ENCODE peak calls at places on chromosome 12, in eight cellular contexts. One of them, this sample, is unnamed.

GRCh38 chr12:6039894-6040601 is 84.4 kb downstream of the VWF start:
- DNase-seq in upper lobe of left lung: peak; percentile 51
- DNase-seq in esophagus muscularis mucosa: no peak
- DNase-seq in Peyer's patch: no peak
- DNase-seq in ovary: peak; percentile 50
- DNase-seq in right lobe of liver: peak; percentile 47
- DNase-seq in breast epithelium: peak; percentile 40
- DNase-seq in body of pancreas: peak; percentile 62
- DNase-seq in this sample: peak; percentile 55

GRCh38 chr12:71938728-71939385 is at the start of gene TPH2:
- DNase-seq in right lobe of liver: peak; percentile 60
- DNase-seq in breast epithelium: no peak
- DNase-seq in ovary: peak; percentile 32
- DNase-seq in body of pancreas: peak; percentile 68
- DNase-seq in Peyer's patch: no peak
- DNase-seq in upper lobe of left lung: peak; percentile 26
- DNase-seq in esophagus muscularis mucosa: no peak
- DNase-seq in this sample: no peak

GRCh38 chr12:52025301-52026172 is 18.8 kb downstream of the TAMALIN start:
- DNase-seq in upper lobe of left lung: peak; percentile 85
- DNase-seq in Peyer's patch: peak; percentile 85
- DNase-seq in ovary: peak; percentile 86
- DNase-seq in esophagus muscularis mucosa: peak; percentile 98
- DNase-seq in body of pancreas: peak; percentile 86
- DNase-seq in breast epithelium: peak; percentile 83
- DNase-seq in right lobe of liver: peak; percentile 82
- DNase-seq in this sample: peak; percentile 89

GRCh38 chr12:66242261-66242760 is 53.3 kb downstream of the IRAK3 start:
- DNase-seq in upper lobe of left lung: no peak
- DNase-seq in Peyer's patch: no peak
- DNase-seq in right lobe of liver: no peak
- DNase-seq in ovary: no peak
- DNase-seq in body of pancreas: no peak
- DNase-seq in esophagus muscularis mucosa: no peak
- DNase-seq in breast epithelium: no peak
- DNase-seq in this sample: no peak

GRCh38 chr12:1559729-1560128 is 34.7 kb downstream of the FBXL14 start:
- DNase-seq in Peyer's patch: no peak
- DNase-seq in breast epithelium: no peak
- DNase-seq in upper lobe of left lung: no peak
- DNase-seq in right lobe of liver: no peak
- DNase-seq in ovary: no peak
- DNase-seq in esophagus muscularis mucosa: no peak
- DNase-seq in body of pancreas: no peak
- DNase-seq in this sample: peak; percentile 26

GRCh38 chr12:61513499-61513898 is 746.7 kb upstream of the USP15 start:
- DNase-seq in esophagus muscularis mucosa: no peak
- DNase-seq in breast epithelium: no peak
- DNase-seq in Peyer's patch: no peak
- DNase-seq in right lobe of liver: no peak
- DNase-seq in ovary: no peak
- DNase-seq in upper lobe of left lung: no peak
- DNase-seq in body of pancreas: no peak
- DNase-seq in this sample: no peak

GRCh38 chr12:1527789-1528188 is 66.6 kb downstream of the FBXL14 start:
- DNase-seq in Peyer's patch: no peak
- DNase-seq in body of pancreas: no peak
- DNase-seq in ovary: no peak
- DNase-seq in upper lobe of left lung: no peak
- DNase-seq in esophagus muscularis mucosa: no peak
- DNase-seq in breast epithelium: no peak
- DNase-seq in right lobe of liver: no peak
- DNase-seq in this sample: peak; percentile 52

GRCh38 chr12:125861299-125862281 is 796.4 kb downstream of the AACS start:
- DNase-seq in Peyer's patch: peak; percentile 78
- DNase-seq in body of pancreas: peak; percentile 93
- DNase-seq in right lobe of liver: peak; percentile 86
- DNase-seq in esophagus muscularis mucosa: no peak
- DNase-seq in ovary: peak; percentile 11
- DNase-seq in breast epithelium: no peak
- DNase-seq in upper lobe of left lung: peak; percentile 31
- DNase-seq in this sample: no peak

GRCh38 chr12:53300187-53300586 is 692 bp downstream of the MYG1 start:
- DNase-seq in ovary: no peak
- DNase-seq in breast epithelium: no peak
- DNase-seq in upper lobe of left lung: no peak
- DNase-seq in esophagus muscularis mucosa: no peak
- DNase-seq in Peyer's patch: no peak
- DNase-seq in right lobe of liver: no peak
- DNase-seq in body of pancreas: no peak
- DNase-seq in this sample: no peak

GRCh38 chr12:53295891-53296219 is 513 bp downstream of the PFDN5 start:
- DNase-seq in Peyer's patch: no peak
- DNase-seq in body of pancreas: no peak
- DNase-seq in upper lobe of left lung: no peak
- DNase-seq in ovary: no peak
- DNase-seq in esophagus muscularis mucosa: no peak
- DNase-seq in breast epithelium: no peak
- DNase-seq in right lobe of liver: no peak
- DNase-seq in this sample: no peak

GRCh38 chr12:53299454-53300180 is at the start of gene MYG1:
- DNase-seq in Peyer's patch: peak; percentile 93
- DNase-seq in upper lobe of left lung: peak; percentile 91
- DNase-seq in breast epithelium: peak; percentile 67
- DNase-seq in ovary: peak; percentile 85
- DNase-seq in esophagus muscularis mucosa: no peak
- DNase-seq in body of pancreas: peak; percentile 93
- DNase-seq in right lobe of liver: peak; percentile 91
- DNase-seq in this sample: peak; percentile 94

GRCh38 chr12:53298154-53298553 is 1.3 kb upstream of the MYG1 start:
- DNase-seq in upper lobe of left lung: no peak
- DNase-seq in right lobe of liver: no peak
- DNase-seq in ovary: no peak
- DNase-seq in Peyer's patch: no peak
- DNase-seq in body of pancreas: peak; percentile 20
- DNase-seq in esophagus muscularis mucosa: no peak
- DNase-seq in breast epithelium: no peak
- DNase-seq in this sample: no peak

DNA sequence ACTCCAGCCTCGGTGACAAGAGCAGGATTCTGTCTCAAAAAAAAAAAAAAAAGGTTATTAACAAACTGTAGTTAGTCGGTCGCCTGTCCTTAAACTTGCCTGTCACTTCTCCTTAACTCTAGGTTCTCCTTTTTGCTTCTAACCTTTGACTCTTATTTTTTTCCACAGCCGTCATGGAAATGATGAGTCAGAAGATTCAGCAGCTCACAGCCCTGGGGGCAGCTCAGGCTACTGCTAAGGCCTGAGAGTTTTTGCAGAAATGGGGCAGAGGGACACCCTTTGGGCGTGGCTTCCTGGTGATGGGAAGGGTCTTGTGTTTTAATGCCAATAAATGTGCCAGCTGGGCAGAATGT is 418 bp upstream of the MYG1 start:
- DNase-seq in esophagus muscularis mucosa: no peak
- DNase-seq in breast epithelium: no peak
- DNase-seq in upper lobe of left lung: peak; percentile 34
- DNase-seq in body of pancreas: peak; percentile 44
- DNase-seq in right lobe of liver: no peak
- DNase-seq in Peyer's patch: no peak
- DNase-seq in ovary: no peak
- DNase-seq in this sample: peak; percentile 42
- H3K4me3 ChIP-seq in esophagus muscularis mucosa: peak overlapping the region; percentile 90
- H3K4me3 ChIP-seq in breast epithelium: peak overlapping the region; percentile 68
- H3K4me3 ChIP-seq in upper lobe of left lung: peak overlapping the region; percentile 74
- H3K4me3 ChIP-seq in body of pancreas: no peak overlapping the region
- H3K4me3 ChIP-seq in right lobe of liver: peak overlapping the region; percentile 98
- H3K4me3 ChIP-seq in Peyer's patch: peak overlapping the region; percentile 74
- H3K4me3 ChIP-seq in ovary: peak overlapping the region; percentile 77
- H3K4me3 ChIP-seq in this sample: no peak overlapping the region

GRCh38 chr12:49548822-49549648 is 10.2 kb downstream of the KCNH3 start:
- DNase-seq in esophagus muscularis mucosa: no peak
- DNase-seq in right lobe of liver: no peak
- DNase-seq in Peyer's patch: peak; percentile 52
- DNase-seq in body of pancreas: no peak
- DNase-seq in breast epithelium: peak; percentile 46
- DNase-seq in upper lobe of left lung: no peak
- DNase-seq in ovary: no peak
- DNase-seq in this sample: no peak

GRCh38 chr12:49552014-49552413 is 13.2 kb downstream of the KCNH3 start:
- DNase-seq in esophagus muscularis mucosa: no peak
- DNase-seq in breast epithelium: peak; percentile 85
- DNase-seq in right lobe of liver: peak; percentile 73
- DNase-seq in upper lobe of left lung: no peak
- DNase-seq in Peyer's patch: no peak
- DNase-seq in ovary: no peak
- DNase-seq in body of pancreas: peak; percentile 77
- DNase-seq in this sample: peak; percentile 86

GRCh38 chr12:49552425-49552824 is 13.6 kb downstream of the KCNH3 start:
- DNase-seq in right lobe of liver: no peak
- DNase-seq in breast epithelium: no peak
- DNase-seq in Peyer's patch: no peak
- DNase-seq in esophagus muscularis mucosa: no peak
- DNase-seq in body of pancreas: no peak
- DNase-seq in ovary: no peak
- DNase-seq in upper lobe of left lung: no peak
- DNase-seq in this sample: no peak

GRCh38 chr12:49549735-49550710 is 11.2 kb downstream of the KCNH3 start:
- DNase-seq in upper lobe of left lung: no peak
- DNase-seq in Peyer's patch: peak; percentile 40
- DNase-seq in body of pancreas: no peak
- DNase-seq in right lobe of liver: no peak
- DNase-seq in ovary: no peak
- DNase-seq in esophagus muscularis mucosa: no peak
- DNase-seq in breast epithelium: no peak
- DNase-seq in this sample: no peak

DNA sequence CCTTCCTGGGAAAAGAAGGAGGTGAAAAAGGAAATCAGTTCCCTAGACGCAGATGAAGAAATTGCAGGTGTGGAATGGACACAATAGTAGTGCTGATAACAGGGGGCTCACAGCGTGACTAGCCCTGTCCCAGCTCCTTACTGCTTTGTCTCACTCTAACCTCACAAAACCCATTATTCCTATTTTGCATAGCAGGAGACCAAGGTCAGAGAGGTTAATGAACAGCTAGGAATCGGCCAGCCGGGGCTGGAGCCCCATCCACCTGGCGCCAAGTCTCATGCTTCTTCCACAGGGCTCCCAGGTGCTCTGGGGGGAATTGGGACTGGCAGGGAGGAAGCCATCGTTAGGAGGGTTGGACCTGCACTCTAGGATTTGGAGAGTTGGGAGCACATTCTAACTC is 12.0 kb downstream of the KCNH3 start:
- DNase-seq in body of pancreas: peak; percentile 53
- DNase-seq in right lobe of liver: no peak
- DNase-seq in esophagus muscularis mucosa: no peak
- DNase-seq in Peyer's patch: no peak
- DNase-seq in ovary: no peak
- DNase-seq in upper lobe of left lung: no peak
- DNase-seq in breast epithelium: no peak
- DNase-seq in this sample: no peak
- TF ChIP-seq POLR2A in body of pancreas: no peak
- TF ChIP-seq POLR2A in right lobe of liver: no peak
- TF ChIP-seq POLR2A in esophagus muscularis mucosa: no peak
- TF ChIP-seq POLR2A in Peyer's patch: no peak
- TF ChIP-seq POLR2A in ovary: no peak
- TF ChIP-seq POLR2A in upper lobe of left lung: no peak
- TF ChIP-seq POLR2A in breast epithelium: no peak
- TF ChIP-seq POLR2A in this sample: no peak

DNA sequence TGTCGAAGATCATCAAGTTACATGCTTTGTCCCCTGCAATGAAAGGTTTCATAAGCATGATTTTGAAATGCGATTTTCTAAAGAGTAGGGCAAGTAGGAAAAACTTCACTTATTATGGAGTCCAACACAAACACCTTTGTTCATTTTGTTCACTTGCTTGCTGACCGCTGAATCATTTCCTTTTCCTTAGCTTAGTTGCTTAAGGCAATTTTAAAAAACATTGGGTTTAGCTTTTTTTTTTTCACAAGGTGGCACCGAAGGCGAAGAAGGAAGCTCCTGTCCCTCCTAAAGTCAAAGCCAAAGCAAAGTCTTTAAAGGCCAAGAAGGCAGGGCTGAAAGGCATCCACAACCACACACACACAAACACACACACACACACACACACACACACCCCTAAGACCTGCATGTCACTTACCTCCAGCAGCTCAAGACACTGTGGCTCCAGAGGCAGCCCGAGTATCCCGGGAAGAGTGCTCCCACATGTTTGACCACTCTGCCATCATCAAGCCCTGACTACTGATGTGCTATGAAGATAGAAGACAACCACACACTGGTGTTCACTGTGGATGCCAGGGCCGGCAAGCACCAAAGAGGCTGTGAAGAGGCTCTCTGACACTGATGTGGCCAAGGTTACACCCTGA is 11.4 kb downstream of the MANSC1 start:
- DNase-seq in breast epithelium: no peak
- DNase-seq in Peyer's patch: no peak
- DNase-seq in upper lobe of left lung: no peak
- DNase-seq in esophagus muscularis mucosa: no peak
- DNase-seq in body of pancreas: no peak
- DNase-seq in ovary: no peak
- DNase-seq in right lobe of liver: no peak
- DNase-seq in this sample: peak; percentile 60
- H3K4me3 ChIP-seq in breast epithelium: peak overlapping the region; percentile 17
- H3K4me3 ChIP-seq in Peyer's patch: no peak overlapping the region
- H3K4me3 ChIP-seq in upper lobe of left lung: no peak overlapping the region
- H3K4me3 ChIP-seq in esophagus muscularis mucosa: no peak overlapping the region
- H3K4me3 ChIP-seq in body of pancreas: no peak overlapping the region
- H3K4me3 ChIP-seq in ovary: no peak overlapping the region
- H3K4me3 ChIP-seq in right lobe of liver: no peak overlapping the region
- H3K4me3 ChIP-seq in this sample: no peak overlapping the region

GRCh38 chr12:47794679-47795078 is 21.6 kb downstream of the SLC48A1 start:
- DNase-seq in body of pancreas: no peak
- DNase-seq in ovary: no peak
- DNase-seq in right lobe of liver: peak; percentile 19
- DNase-seq in esophagus muscularis mucosa: no peak
- DNase-seq in upper lobe of left lung: no peak
- DNase-seq in Peyer's patch: no peak
- DNase-seq in breast epithelium: no peak
- DNase-seq in this sample: no peak

GRCh38 chr12:47795121-47795813 is 22.2 kb downstream of the SLC48A1 start:
- DNase-seq in right lobe of liver: no peak
- DNase-seq in ovary: no peak
- DNase-seq in Peyer's patch: no peak
- DNase-seq in esophagus muscularis mucosa: no peak
- DNase-seq in breast epithelium: no peak
- DNase-seq in upper lobe of left lung: no peak
- DNase-seq in body of pancreas: no peak
- DNase-seq in this sample: no peak

GRCh38 chr12:47798481-47798948 is 21.2 kb downstream of the HDAC7 start:
- DNase-seq in breast epithelium: no peak
- DNase-seq in Peyer's patch: no peak
- DNase-seq in right lobe of liver: no peak
- DNase-seq in esophagus muscularis mucosa: no peak
- DNase-seq in upper lobe of left lung: no peak
- DNase-seq in ovary: no peak
- DNase-seq in body of pancreas: no peak
- DNase-seq in this sample: no peak

GRCh38 chr12:47797432-47797831 is 22.3 kb downstream of the HDAC7 start:
- DNase-seq in right lobe of liver: peak; percentile 63
- DNase-seq in upper lobe of left lung: no peak
- DNase-seq in ovary: no peak
- DNase-seq in Peyer's patch: no peak
- DNase-seq in breast epithelium: no peak
- DNase-seq in body of pancreas: no peak
- DNase-seq in esophagus muscularis mucosa: no peak
- DNase-seq in this sample: no peak

DNA sequence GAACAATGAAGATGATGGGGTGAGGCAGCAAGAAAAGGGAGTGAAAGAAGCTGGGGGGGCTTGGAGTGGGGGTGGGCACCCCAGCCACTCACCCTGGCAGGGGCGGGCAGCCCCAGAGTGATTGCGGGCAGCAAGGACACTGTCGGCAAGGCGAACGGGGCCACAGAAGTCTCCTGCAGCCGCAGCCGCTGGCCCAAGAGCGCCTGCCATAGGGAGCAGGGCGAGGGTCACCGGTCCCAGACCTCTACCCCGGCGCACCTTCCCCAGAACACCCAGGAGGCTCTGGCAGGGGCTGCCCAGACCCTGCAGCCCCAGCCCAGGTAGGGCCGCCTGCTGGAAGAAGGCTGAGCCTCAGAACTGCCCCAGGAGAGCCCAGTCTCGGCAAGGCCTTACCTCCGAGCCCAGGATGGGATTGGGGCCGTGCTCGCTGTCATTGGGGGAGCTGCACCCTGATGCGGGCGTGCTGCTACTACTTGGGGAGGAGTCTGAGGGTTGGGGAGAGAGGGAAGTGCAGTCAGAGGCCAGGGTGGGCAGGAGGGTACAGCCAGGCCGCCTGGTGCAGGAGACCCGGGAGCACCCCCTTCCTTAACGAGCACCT is 22.9 kb downstream of the SLC48A1 start:
- DNase-seq in ovary: no peak
- DNase-seq in right lobe of liver: no peak
- DNase-seq in esophagus muscularis mucosa: no peak
- DNase-seq in Peyer's patch: no peak
- DNase-seq in breast epithelium: no peak
- DNase-seq in upper lobe of left lung: no peak
- DNase-seq in body of pancreas: no peak
- DNase-seq in this sample: no peak
- TF ChIP-seq POLR2A in ovary: no peak
- TF ChIP-seq POLR2A in right lobe of liver: no peak
- TF ChIP-seq POLR2A in esophagus muscularis mucosa: no peak
- TF ChIP-seq POLR2A in Peyer's patch: no peak
- TF ChIP-seq POLR2A in breast epithelium: no peak
- TF ChIP-seq POLR2A in upper lobe of left lung: no peak
- TF ChIP-seq POLR2A in body of pancreas: no peak
- TF ChIP-seq POLR2A in this sample: no peak